ENCODE peak calls at places on chromosomes 12 and 14, in six cellular contexts. V, I, B, A, W and J are unnamed samples.
A peak's percentile ranks its signal among the peaks of the same experiment; 100 is the strongest.

GRCh38 chr12:76636141-76636692 is 76.6 kb upstream of the OSBPL8 start:
- DNase-seq in W (no peak), I (no peak), B (no peak), A (no peak), V (no peak), J (no peak)

GRCh38 chr12:81573228-81573627 is 185.9 kb downstream of the PPFIA2 start:
- DNase-seq in V (no peak), A (no peak), I (no peak), B (no peak), W (no peak), J (no peak)

GRCh38 chr12:46473634-46474201 is 101.1 kb upstream of the SLC38A2 start:
- DNase-seq in W (peak; percentile 15), A (peak; percentile 83), I (peak; percentile 30), B (peak; percentile 58), V (no peak), J (peak; percentile 74)

GRCh38 chr12:13256705-13257045 is 60.1 kb downstream of the EMP1 start:
- DNase-seq in B (no peak), V (no peak), W (no peak), I (no peak), A (no peak), J (no peak)

GRCh38 chr14:97164014-97164413 is 366.8 kb downstream of the VRK1 start:
- DNase-seq in V (no peak), B (no peak), W (no peak), A (no peak), I (no peak), J (no peak)

GRCh38 chr12:46370792-46371717 is 1.5 kb downstream of the SLC38A2 start:
- DNase-seq in V (peak; percentile 97), I (peak; percentile 70), A (peak; percentile 97), B (peak; percentile 95), W (peak; percentile 94), J (peak; percentile 93)

GRCh38 chr14:69828372-69828771 is 31.3 kb upstream of the SLC10A1 start:
- DNase-seq in A (no peak), I (no peak), B (no peak), W (no peak), V (no peak), J (no peak)

GRCh38 chr12:104420868-104421267 is 35.9 kb upstream of the CHST11 start:
- DNase-seq in V (no peak), B (no peak), A (no peak), W (no peak), I (no peak), J (no peak)

GRCh38 chr14:68777644-68778043 is 15.2 kb downstream of the ZFP36L1 start:
- DNase-seq in A (no peak), W (no peak), I (no peak), B (no peak), V (no peak), J (no peak)

GRCh38 chr14:69574266-69574953 is at the start of gene CCDC177:
- DNase-seq in B (peak; percentile 70), V (peak; percentile 88), I (no peak), A (peak; percentile 86), W (peak; percentile 88), J (no peak)

GRCh38 chr12:115963030-115963480 is 314.4 kb downstream of the MED13L start:
- DNase-seq in V (no peak), B (no peak), W (no peak), I (no peak), A (no peak), J (no peak)

GRCh38 chr12:92294676-92295440 is 149.2 kb upstream of the BTG1 start:
- DNase-seq in W (no peak), B (no peak), A (no peak), I (no peak), V (no peak), J (no peak)

GRCh38 chr12:64625243-64626077 is 15.2 kb downstream of the RASSF3 start:
- DNase-seq in A (peak; percentile 84), B (peak; percentile 59), W (peak; percentile 52), V (peak; percentile 65), I (peak; percentile 49), J (peak; percentile 83)

GRCh38 chr12:85656561-85656960 is 179.6 kb downstream of the RASSF9 start:
- DNase-seq in A (no peak), V (no peak), B (no peak), W (no peak), I (no peak), J (no peak)

DNA sequence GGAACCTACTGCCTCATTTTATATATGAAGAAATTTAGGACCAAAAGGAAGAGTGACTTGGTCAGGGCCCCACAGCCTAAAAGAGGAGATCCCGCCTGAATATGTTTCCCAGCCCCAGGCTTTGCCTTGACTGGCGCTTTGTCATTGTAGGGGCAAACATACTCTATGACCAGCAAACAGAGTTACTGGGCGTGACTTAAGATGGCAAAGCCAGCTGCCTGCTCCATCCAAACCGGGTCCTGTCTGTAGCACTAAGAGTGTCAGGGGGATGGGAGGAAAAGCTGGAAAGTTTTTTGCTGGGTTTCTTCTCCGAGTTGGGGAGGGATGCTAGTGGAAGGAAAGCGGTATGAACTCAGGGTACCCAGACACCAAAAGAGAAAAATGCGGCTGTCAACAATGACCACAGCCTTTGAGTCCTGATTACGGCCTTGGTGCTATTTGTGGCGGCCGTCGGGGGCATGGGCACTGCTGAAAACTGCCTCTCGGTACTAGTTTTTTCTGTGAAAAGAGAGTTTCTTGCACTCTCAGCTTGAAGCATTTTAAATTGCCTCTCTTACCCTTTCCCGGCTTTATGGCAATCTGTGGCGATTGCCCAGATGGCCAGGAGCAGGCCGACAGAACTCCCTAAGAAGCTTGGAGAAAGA is 82.7 kb downstream of the PRIMA1 start:
- DNase-seq in V (no peak), I (no peak), A (no peak), B (no peak), W (no peak), J (no peak)
- H3K27me3 ChIP-seq in V (no peaks in the 10 kb centered on the region), I (no peaks in the 10 kb centered on the region), A (no peaks in the 10 kb centered on the region), B (no peaks in the 10 kb centered on the region), W (no peaks in the 10 kb centered on the region), J (no peaks in the 10 kb centered on the region)

GRCh38 chr14:76761198-76761848 is at the start of gene VASH1:
- DNase-seq in A (peak; percentile 92), W (peak; percentile 97), B (peak; percentile 82), I (no peak), V (peak; percentile 80), J (peak; percentile 85)

GRCh38 chr14:76765461-76765931 is 4.2 kb downstream of the VASH1 start:
- DNase-seq in I (no peak), B (no peak), V (no peak), W (no peak), A (peak; percentile 58), J (no peak)

GRCh38 chr14:76761849-76762616 is 765 bp downstream of the VASH1 start:
- DNase-seq in A (peak; percentile 76), I (no peak), V (no peak), W (no peak), B (no peak), J (peak; percentile 24)

GRCh38 chr14:76762617-76763361 is 1.5 kb downstream of the VASH1 start:
- DNase-seq in I (no peak), B (no peak), A (peak; percentile 64), W (no peak), V (no peak), J (no peak)

DNA sequence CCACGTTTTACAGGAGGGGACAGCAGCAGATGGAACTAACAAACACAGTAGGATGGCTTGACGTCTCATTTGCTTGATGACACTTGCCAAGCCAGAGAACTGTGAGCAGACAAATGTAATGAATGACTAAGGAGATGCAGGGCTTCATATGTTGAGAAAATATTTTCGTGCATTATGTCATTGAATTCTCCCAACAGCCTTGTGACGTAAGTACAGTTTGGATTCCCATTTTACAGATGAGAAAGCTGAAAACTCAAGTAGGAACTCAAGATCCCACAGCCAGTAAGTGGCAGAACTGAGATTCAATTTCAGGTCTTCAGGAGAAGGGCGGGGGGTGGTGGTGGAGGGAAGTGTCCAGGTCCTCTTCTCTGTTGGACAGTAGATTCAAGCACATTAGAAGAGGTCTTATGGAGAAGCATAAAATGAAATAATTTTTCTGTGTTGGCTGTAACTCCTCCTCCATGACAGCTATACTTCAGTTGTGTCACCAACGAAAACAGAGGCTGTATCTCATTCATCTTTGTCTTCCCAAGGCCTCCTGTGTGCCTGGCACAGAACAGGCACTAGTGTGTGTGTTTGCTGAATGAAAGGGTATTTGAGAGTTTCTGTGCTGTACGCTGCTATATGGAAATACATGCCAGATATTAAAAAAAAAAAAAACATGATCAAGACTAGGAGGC is 2.2 kb downstream of the VASH1 start:
- DNase-seq in B (no peak), W (no peak), I (no peak), V (no peak), A (peak; percentile 31), J (peak; percentile 9)
- H3K4me3 ChIP-seq in B (peak overlapping the region; percentile 75), W (peak overlapping the region; percentile 79), I (peak overlapping the region; percentile 84), V (no peak overlapping the region), A (no peak overlapping the region), J (peak overlapping the region; percentile 89)

GRCh38 chr14:104772707-104773504 is 20.0 kb downstream of the SIVA1 start:
- DNase-seq in B (no peak), I (no peak), V (no peak), W (no peak), A (no peak), J (no peak)
- H3K27me3 ChIP-seq in B (no peaks in the 10 kb centered on the region), I (no peaks in the 10 kb centered on the region), V (no peaks in the 10 kb centered on the region), W (no peaks in the 10 kb centered on the region), A (no peaks in the 10 kb centered on the region), J (no peaks in the 10 kb centered on the region)

DNA sequence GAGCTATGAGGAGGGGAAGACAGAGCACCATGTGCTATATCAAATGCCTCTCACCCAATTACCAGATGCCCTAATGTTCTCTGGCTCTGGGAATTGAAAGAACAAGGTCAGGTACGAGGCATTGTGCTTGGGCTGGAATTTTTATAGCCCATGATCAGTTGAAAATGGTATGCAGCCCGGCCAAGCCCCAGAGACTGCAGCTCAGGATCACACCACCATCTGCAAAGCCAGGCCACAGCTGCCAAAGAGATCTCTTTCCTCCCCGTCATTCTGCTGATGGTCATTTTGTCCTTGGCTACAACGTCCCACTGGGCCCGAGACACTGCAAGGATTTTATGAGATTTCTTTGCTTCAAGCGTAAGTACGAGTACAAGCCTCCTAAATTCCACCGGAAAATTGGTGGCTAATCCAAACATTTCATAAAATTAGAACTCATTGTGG is 15.2 kb downstream of the NUAK1 start:
- DNase-seq in V (no peak), B (peak; percentile 92), A (peak; percentile 84), I (no peak), W (no peak), J (peak; percentile 80)
- H3K4me3 ChIP-seq in V (no peak overlapping the region), B (peak overlapping the region; percentile 11), A (no peak overlapping the region), I (peak overlapping the region; percentile 49), W (no peak overlapping the region), J (peak overlapping the region; percentile 45)

GRCh38 chr12:114415525-114415868 is 9.6 kb upstream of the TBX5 start:
- DNase-seq in B (no peak), W (no peak), I (no peak), V (no peak), A (no peak), J (no peak)
- H3K27me3 ChIP-seq in B (peaks cover 26% of the 10 kb centered on the region), W (peaks cover 72% of the 10 kb centered on the region), I (peaks cover 4% of the 10 kb centered on the region), V (peaks cover 20% of the 10 kb centered on the region), A (peaks cover 4% of the 10 kb centered on the region), J (peaks cover 18% of the 10 kb centered on the region)

GRCh38 chr12:96068111-96068510 is 32.7 kb upstream of the LTA4H start:
- DNase-seq in V (no peak), B (no peak), W (no peak), I (no peak), A (no peak), J (no peak)
- H3K4me3 ChIP-seq in V (no peak overlapping the region), B (no peak overlapping the region), W (no peak overlapping the region), I (no peak overlapping the region), A (no peak overlapping the region), J (no peak overlapping the region)

DNA sequence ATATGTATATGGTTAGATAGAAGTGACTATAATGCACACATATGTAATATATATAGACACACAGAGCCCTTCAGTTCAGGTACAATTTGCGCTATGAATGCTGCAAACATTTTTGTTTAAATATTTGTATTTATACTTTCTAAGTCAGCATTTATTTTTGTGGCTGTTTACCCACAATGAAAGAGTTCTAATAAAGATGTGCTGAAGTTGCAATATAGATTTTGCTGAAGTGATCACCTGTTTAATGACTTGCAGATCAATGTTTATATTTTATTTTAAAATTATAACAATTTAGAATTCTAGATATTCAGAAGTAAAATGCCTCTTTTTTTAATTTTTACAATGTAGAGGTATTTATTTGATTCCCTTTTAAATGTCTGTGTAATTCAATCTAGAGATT is 3.5 kb downstream of the FOXG1 start:
- DNase-seq in W (no peak), A (no peak), B (no peak), V (no peak), I (no peak), J (no peak)
- H3K27me3 ChIP-seq in W (peaks cover 60% of the 10 kb centered on the region), A (no peaks in the 10 kb centered on the region), B (peaks cover 43% of the 10 kb centered on the region), V (peaks cover 82% of the 10 kb centered on the region), I (peaks cover 30% of the 10 kb centered on the region), J (peaks cover 67% of the 10 kb centered on the region)